ENCODE peak calls at places on chromosomes 12 and 14, in six cellular contexts. R, E, H, N, G and Y are unnamed samples.

GRCh38 chr12:131941987-131942341 is 7.8 kb upstream of the EP400 start:
- DNase-seq in R (no peak), E (no peak), H (no peak), N (no peak), G (no peak), Y (no peak)

GRCh38 chr12:122865268-122866231 is 30.3 kb downstream of the HIP1R start:
- DNase-seq in R (peak), E (no peak), H (no peak), N (peak), G (peak), Y (no peak)

GRCh38 chr12:84757978-84758377 is 154.6 kb downstream of the SLC6A15 start:
- DNase-seq in R (no peak), E (no peak), H (no peak), N (peak), G (no peak), Y (no peak)

GRCh38 chr14:76926521-76927251 is 100.5 kb downstream of the LRRC74A start:
- DNase-seq in R (peak), E (peak), H (peak), N (peak), G (peak), Y (no peak)

GRCh38 chr12:51905507-51906438 is 1.5 kb upstream of the ACVRL1 start:
- DNase-seq in R (peak), E (no peak), H (peak), N (peak), G (peak), Y (no peak)

GRCh38 chr12:53749986-53750811 is 1.6 kb downstream of the CISTR start:
- DNase-seq in R (no peak), E (no peak), H (no peak), N (no peak), G (no peak), Y (no peak)

GRCh38 chr14:101187816-101188570 is 284.5 kb upstream of the RTL1 start:
- DNase-seq in R (no peak), E (peak), H (peak), N (no peak), G (no peak), Y (no peak)

GRCh38 chr12:124368421-124369032 is 73.6 kb downstream of the RFLNA start:
- DNase-seq in R (no peak), E (no peak), H (no peak), N (no peak), G (no peak), Y (no peak)

GRCh38 chr12:79935624-79936040 is 735 bp upstream of the PPP1R12A start:
- DNase-seq in R (no peak), E (peak), H (no peak), N (no peak), G (no peak), Y (peak)

GRCh38 chr14:92729632-92730358 is 18.6 kb downstream of the LGMN start:
- DNase-seq in R (no peak), E (peak), H (no peak), N (peak), G (no peak), Y (peak)

GRCh38 chr12:127926004-127926403 is 341.0 kb upstream of the TMEM132C start:
- DNase-seq in R (peak), E (no peak), H (no peak), N (peak), G (no peak), Y (no peak)

GRCh38 chr12:11497995-11498394 is 102.6 kb upstream of the PRB2 start:
- DNase-seq in R (no peak), E (no peak), H (no peak), N (no peak), G (no peak), Y (no peak)

GRCh38 chr14:95485222-95485819 is 31.1 kb downstream of the SYNE3 start:
- DNase-seq in R (no peak), E (no peak), H (no peak), N (no peak), G (peak), Y (no peak)

GRCh38 chr12:4282892-4283511 is 9.4 kb downstream of the CCND2 start:
- DNase-seq in R (no peak), E (no peak), H (no peak), N (no peak), G (no peak), Y (no peak)

GRCh38 chr12:107568718-107569117 is 116.9 kb upstream of the PWP1 start:
- DNase-seq in R (no peak), E (no peak), H (no peak), N (peak), G (no peak), Y (no peak)

GRCh38 chr12:32322354-32322753 is 77.0 kb upstream of the FGD4 start:
- DNase-seq in R (peak), E (no peak), H (no peak), N (no peak), G (no peak), Y (no peak)

GRCh38 chr12:55736780-55737580 is 5.9 kb upstream of the GDF11 start:
- DNase-seq in R (peak), E (peak), H (no peak), N (peak), G (peak), Y (no peak)

GRCh38 chr12:107503851-107504502 is 181.6 kb upstream of the PWP1 start:
- DNase-seq in R (no peak), E (no peak), H (no peak), N (no peak), G (no peak), Y (no peak)

GRCh38 chr12:126157575-126157966 is 1092.3 kb downstream of the AACS start:
- DNase-seq in R (no peak), E (no peak), H (no peak), N (no peak), G (no peak), Y (no peak)

GRCh38 chr12:78392918-78393317 is 471.7 kb upstream of the SYT1 start:
- DNase-seq in R (no peak), E (no peak), H (no peak), N (peak), G (no peak), Y (no peak)

GRCh38 chr12:105485321-105485910 is 154.9 kb downstream of the C12orf75 start:
- DNase-seq in R (no peak), E (no peak), H (peak), N (peak), G (no peak), Y (peak)

GRCh38 chr12:85920324-85920947 is 46.3 kb downstream of the NTS start:
- DNase-seq in R (no peak), E (peak), H (no peak), N (peak), G (no peak), Y (no peak)

GRCh38 chr14:92540472-92541048 is 27.0 kb downstream of the RIN3 start:
- DNase-seq in R (no peak), E (no peak), H (peak), N (peak), G (peak), Y (peak)

GRCh38 chr14:99968156-99968920 is 96.9 kb upstream of the EVL start:
- DNase-seq in R (no peak), E (no peak), H (peak), N (peak), G (no peak), Y (peak)

GRCh38 chr12:89827592-89827991 is 119.0 kb upstream of the ATP2B1 start:
- DNase-seq in R (no peak), E (no peak), H (no peak), N (no peak), G (no peak), Y (no peak)

GRCh38 chr12:89825591-89826449 is 117.2 kb upstream of the ATP2B1 start:
- DNase-seq in R (no peak), E (no peak), H (no peak), N (peak), G (no peak), Y (no peak)

GRCh38 chr12:89824822-89825221 is 116.2 kb upstream of the ATP2B1 start:
- DNase-seq in R (no peak), E (no peak), H (no peak), N (no peak), G (no peak), Y (no peak)

GRCh38 chr12:89828575-89828974 is 119.9 kb upstream of the ATP2B1 start:
- DNase-seq in R (no peak), E (no peak), H (no peak), N (no peak), G (no peak), Y (no peak)

DNA sequence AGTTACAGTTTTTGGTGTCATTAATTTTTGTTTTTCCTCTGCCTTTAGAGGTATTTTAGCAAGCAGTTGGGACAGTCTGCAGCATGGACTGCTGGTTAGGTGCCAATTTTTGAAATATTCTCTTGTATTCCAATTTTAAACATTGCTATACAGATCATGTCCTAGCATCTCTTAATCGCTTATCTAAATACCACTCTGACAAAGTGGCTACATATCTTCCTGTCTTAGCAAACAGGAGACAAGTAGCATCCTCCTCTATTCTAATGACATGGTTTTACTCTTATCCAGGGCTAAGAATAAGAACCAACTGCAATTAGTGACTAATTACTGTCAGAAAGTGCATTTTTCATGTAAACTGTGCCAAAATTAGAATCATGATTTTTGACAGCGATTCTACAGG is 117.8 kb upstream of the ATP2B1 start:
- DNase-seq in R (no peak), E (no peak), H (no peak), N (no peak), G (no peak), Y (no peak)
- TF ChIP-seq CTCF in R (no peak), E (no peak), H (no peak), N (no peak), G (no peak), Y (no peak)

GRCh38 chr14:70585221-70585620 is 15.2 kb downstream of the MED6 start:
- DNase-seq in R (no peak), E (no peak), H (no peak), N (no peak), G (no peak), Y (no peak)
- TF ChIP-seq CTCF in R (no peak), E (peak), H (no peak), N (no peak), G (no peak), Y (no peak)

DNA sequence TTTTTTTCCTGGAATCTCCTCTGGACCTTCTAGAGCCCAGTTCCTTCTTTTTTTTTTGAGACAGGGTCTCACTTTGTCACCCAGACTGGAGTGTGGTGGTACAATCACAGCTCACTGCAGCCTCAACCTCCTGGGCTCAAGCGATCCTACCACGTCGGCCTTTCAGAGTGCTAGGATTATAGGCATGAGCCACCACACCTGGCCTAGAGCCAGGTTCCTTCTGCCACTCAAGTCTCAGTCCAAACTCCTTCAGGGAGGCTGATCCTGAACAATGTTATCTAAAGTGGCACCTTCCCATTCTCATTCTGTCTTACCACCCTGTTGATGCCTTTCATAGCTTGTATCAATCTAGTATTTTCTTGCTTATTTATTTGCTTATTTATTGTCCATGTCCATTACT is 22.3 kb upstream of the ELK3 start:
- DNase-seq in R (no peak), E (no peak), H (no peak), N (no peak), G (no peak), Y (no peak)
- TF ChIP-seq CTCF in R (no peak), E (no peak), H (no peak), N (no peak), G (no peak), Y (no peak)

DNA sequence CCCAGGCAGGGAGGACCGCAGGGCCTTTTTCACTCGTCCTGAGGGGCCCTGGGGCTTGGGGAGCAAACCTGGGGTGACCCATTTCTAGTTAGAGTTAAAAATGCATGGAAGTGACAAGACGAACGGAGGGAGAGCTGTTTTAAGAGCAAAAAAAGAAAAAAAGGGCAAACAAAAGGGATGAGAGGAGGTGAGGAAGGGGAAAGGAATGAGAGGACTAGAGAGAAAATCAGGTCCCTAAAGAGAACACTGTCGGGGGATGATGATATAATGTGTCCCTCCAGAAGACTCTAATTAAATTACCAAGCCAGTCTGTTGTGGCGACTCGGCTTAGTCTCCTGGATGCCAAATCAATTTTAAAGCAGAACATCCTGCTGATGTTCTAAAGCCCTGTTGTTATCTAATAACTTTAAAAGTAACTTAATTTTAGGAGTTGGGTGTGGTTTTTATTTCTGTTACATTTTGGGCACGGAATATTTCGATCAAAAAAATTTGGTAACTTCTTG is 1.1 kb downstream of the ANO6 start:
- DNase-seq in R (no peak), E (no peak), H (no peak), N (peak), G (no peak), Y (no peak)
- TF ChIP-seq CTCF in R (no peak), E (no peak), H (no peak), N (no peak), G (no peak), Y (no peak)

GRCh38 chr14:90399541-90400444 is 3.0 kb downstream of the CALM1 start:
- DNase-seq in R (peak), E (peak), H (peak), N (peak), G (peak), Y (peak)
- TF ChIP-seq CTCF in R (peak), E (peak), H (peak), N (peak), G (peak), Y (peak)

DNA sequence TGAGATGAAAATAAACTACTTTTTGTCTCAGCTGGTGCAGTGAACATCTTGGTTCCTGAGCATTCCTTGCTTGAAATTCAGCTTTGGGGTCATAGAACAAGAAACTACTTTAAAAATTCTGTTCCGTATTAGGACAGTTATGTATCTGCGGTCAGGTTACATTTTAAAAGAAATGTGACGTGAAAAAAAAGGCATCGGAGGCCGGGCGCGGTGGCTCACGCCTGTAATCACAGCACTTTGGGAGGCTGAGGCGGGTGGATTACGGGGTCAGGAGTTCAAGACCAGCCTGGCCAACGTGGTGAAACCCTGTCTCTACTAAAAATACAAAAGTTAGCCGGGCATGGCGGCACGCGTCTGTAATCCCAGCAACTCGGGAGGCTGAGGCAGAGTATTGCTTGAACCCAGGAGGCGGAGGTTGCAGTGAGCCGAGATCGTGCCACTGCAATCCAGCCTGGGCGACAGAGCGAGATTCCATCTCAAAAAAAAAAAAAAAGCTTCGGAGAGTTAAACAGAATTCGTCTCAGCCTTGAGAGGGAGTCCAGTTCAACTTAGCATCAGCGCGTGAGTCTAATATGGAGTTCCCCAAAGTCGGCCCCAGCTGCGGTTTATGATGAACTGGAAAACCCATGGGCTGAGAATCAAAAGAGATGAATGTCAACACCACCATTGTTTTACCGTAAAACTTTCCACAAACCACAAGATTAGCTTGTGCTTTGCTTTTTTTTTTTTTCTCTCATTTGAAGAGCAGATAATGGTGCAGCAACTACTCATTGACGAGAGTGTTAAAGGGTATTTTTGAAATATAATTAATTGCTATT is 2.1 kb upstream of the SLC2A13 start:
- DNase-seq in R (no peak), E (no peak), H (no peak), N (no peak), G (peak), Y (no peak)
- TF ChIP-seq CTCF in R (peak), E (no peak), H (no peak), N (no peak), G (no peak), Y (no peak)

GRCh38 chr14:63357841-63358240 is 39.1 kb upstream of the GPHB5 start:
- DNase-seq in R (no peak), E (no peak), H (no peak), N (no peak), G (no peak), Y (no peak)

GRCh38 chr14:63362305-63362914 is 43.7 kb upstream of the GPHB5 start:
- DNase-seq in R (no peak), E (no peak), H (no peak), N (no peak), G (no peak), Y (no peak)

DNA sequence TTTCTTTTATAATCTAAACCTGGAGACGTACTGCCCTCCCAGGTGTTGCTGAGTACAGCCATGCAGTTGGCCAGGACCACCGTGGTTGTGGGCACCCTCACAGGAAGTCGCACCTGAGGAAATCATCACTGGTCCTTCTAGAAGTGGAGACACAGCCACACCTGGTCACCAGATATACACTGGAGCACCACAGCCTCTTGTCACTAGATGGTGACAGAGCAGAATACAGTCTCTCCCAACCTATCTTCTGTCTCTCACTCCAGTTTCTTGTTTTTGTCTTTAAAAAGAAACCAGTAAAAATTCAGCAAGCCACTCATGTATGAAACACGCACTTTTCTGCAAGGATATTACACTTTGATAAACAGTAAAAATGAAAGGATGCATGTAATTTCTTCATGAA is 43.1 kb upstream of the GPHB5 start:
- DNase-seq in R (no peak), E (no peak), H (no peak), N (no peak), G (no peak), Y (no peak)
- TF ChIP-seq CTCF in R (no peak), E (no peak), H (no peak), N (no peak), G (no peak), Y (no peak)

GRCh38 chr12:109781668-109782321 is 51.4 kb downstream of the TRPV4 start:
- DNase-seq in R (no peak), E (no peak), H (no peak), N (no peak), G (no peak), Y (no peak)

GRCh38 chr12:109778684-109779083 is 54.5 kb downstream of the TRPV4 start:
- DNase-seq in R (no peak), E (no peak), H (no peak), N (no peak), G (no peak), Y (no peak)

GRCh38 chr12:109777544-109777943 is 55.7 kb downstream of the TRPV4 start:
- DNase-seq in R (no peak), E (peak), H (no peak), N (peak), G (no peak), Y (no peak)

GRCh38 chr12:109776624-109777023 is 56.6 kb downstream of the TRPV4 start:
- DNase-seq in R (no peak), E (no peak), H (no peak), N (no peak), G (no peak), Y (no peak)

DNA sequence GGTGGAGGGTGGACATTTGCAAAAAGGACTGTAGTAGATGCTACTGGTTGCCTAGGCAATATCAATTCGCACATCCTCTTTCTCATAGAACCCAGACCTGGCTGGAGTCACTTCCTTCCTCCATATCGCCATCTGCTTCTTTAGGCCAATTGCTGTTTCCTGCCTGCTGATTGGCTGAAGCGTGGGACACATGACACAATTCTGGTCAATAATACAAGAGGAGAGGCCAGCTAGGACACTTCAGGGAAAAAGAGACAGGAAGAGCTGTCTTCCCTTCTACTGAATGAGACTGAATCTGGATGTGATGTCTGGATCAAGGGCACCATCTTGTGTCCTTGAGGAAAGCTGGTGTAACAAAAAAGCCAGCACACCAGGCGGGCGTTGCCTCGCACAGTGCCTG is 53.8 kb downstream of the TRPV4 start:
- DNase-seq in R (no peak), E (no peak), H (no peak), N (no peak), G (no peak), Y (no peak)
- TF ChIP-seq CTCF in R (no peak), E (no peak), H (no peak), N (no peak), G (no peak), Y (no peak)

DNA sequence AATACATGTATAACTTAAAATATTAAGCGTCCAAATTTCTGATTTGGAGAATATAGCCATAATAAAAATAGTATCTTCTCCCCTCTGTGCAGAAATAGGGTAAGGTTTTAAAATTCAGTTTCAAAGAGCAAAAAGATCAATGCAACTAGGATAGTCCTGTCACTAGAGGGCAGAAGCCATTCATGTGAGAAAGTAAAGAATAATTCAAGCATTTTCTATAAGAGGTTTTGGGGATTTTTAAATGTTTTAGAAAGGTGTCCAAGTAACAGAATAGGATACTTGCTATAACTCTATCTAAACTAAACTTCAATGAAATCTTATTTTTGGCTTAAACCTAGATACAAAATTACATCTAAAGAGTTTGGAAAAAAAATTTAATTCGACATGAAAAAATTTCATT is 50.3 kb downstream of the ADAMTS20 start:
- DNase-seq in R (no peak), E (peak), H (no peak), N (peak), G (no peak), Y (no peak)
- TF ChIP-seq CTCF in R (peak), E (peak), H (no peak), N (peak), G (no peak), Y (peak)